ENCODE peak calls at places on chromosomes 5 and 9, in four cellular contexts. A is neural progenitor cell, N is B cell, Q is glutamatergic neuron. I is an unnamed sample.

GRCh38 chr5:169531631-169532030 is 51.9 kb upstream of the SPDL1 start:
- DNase-seq in N (no peak), A (no peak), Q (no peak), I (no peak)

GRCh38 chr5:169545762-169546161 is 37.8 kb upstream of the SPDL1 start:
- DNase-seq in N (no peak), Q (no peak), A (no peak), I (peak; percentile 8)

GRCh38 chr9:113781381-113781780 is 94.7 kb upstream of the ZNF618 start:
- DNase-seq in N (no peak), A (no peak), Q (no peak), I (no peak)

GRCh38 chr5:165757756-165758155 is 2252.3 kb downstream of the MAT2B start:
- DNase-seq in A (no peak), N (no peak), Q (no peak), I (no peak)

GRCh38 chr5:174073088-174073487 is 27.6 kb downstream of the NSG2 start:
- DNase-seq in A (no peak), N (no peak), Q (no peak), I (no peak)

GRCh38 chr9:16371306-16371705 is 499.2 kb downstream of the BNC2 start:
- DNase-seq in Q (peak; percentile 37), N (no peak), A (peak; percentile 65), I (no peak)

GRCh38 chr9:73200694-73201432 is 49.2 kb downstream of the ANXA1 start:
- DNase-seq in Q (no peak), N (peak; percentile 16), A (peak; percentile 74), I (peak; percentile 36)

GRCh38 chr9:34492051-34492450 is 30.7 kb downstream of the ENHO start:
- DNase-seq in Q (no peak), A (no peak), N (no peak), I (peak; percentile 26)

GRCh38 chr5:145585443-145586148 is 249.5 kb downstream of the PRELID2 start:
- DNase-seq in A (no peak), N (no peak), Q (no peak), I (no peak)

GRCh38 chr9:89756891-89757537 is 152.2 kb downstream of the GADD45G start:
- DNase-seq in Q (no peak), A (no peak), N (no peak), I (no peak)

GRCh38 chr9:16870606-16871357 is at the start of gene BNC2:
- DNase-seq in A (peak; percentile 84), Q (peak; percentile 77), N (no peak), I (no peak)

GRCh38 chr5:97480313-97480712 is 297.3 kb upstream of the RIOK2 start:
- DNase-seq in Q (no peak), A (no peak), N (no peak), I (no peak)

I was measured in SW480.